ENCODE peak calls at places on chromosomes 2 and 18, in eight cellular contexts. E, G, X, L, D, C, M and V are unnamed samples.
A peak's percentile ranks its signal among the peaks of the same experiment; 100 is the strongest.

GRCh38 chr2:108855194-108855593 is 68.6 kb downstream of the CCDC138 start:
- DNase-seq in E (no peak), G (no peak), X (no peak), L (no peak), D (peak; percentile 24), C (peak; percentile 15), M (no peak), V (no peak)

GRCh38 chr2:63058742-63059433 is 8.3 kb downstream of the OTX1 start:
- DNase-seq in E (peak; percentile 50), G (peak; percentile 5), X (no peak), L (no peak), D (no peak), C (no peak), M (no peak), V (no peak)

GRCh38 chr18:42184685-42185477 is 229.8 kb downstream of the PIK3C3 start:
- DNase-seq in E (no peak), G (no peak), X (no peak), L (no peak), D (no peak), C (no peak), M (no peak), V (no peak)

GRCh38 chr2:237885931-237886701 is 26.7 kb downstream of the RAMP1 start:
- DNase-seq in E (peak; percentile 86), G (no peak), X (no peak), L (peak; percentile 51), D (no peak), C (no peak), M (peak; percentile 91), V (no peak)

GRCh38 chr2:131153529-131153928 is 48.4 kb downstream of the PLEKHB2 start:
- DNase-seq in E (no peak), G (no peak), X (no peak), L (no peak), D (no peak), C (no peak), M (no peak), V (no peak)

GRCh38 chr2:89763254-89763580 is 1071.7 kb downstream of the RPIA start:
- DNase-seq in E (peak; percentile 45), G (no peak), X (no peak), L (no peak), D (no peak), C (no peak), M (peak; percentile 96), V (no peak)

GRCh38 chr2:73985318-73986084 is 791 bp downstream of the TET3 start:
- DNase-seq in E (peak; percentile 75), G (peak; percentile 91), X (peak; percentile 28), L (peak; percentile 35), D (no peak), C (no peak), M (no peak), V (no peak)

GRCh38 chr18:51011709-51012108 is 18.3 kb upstream of the SMAD4 start:
- DNase-seq in E (no peak), G (no peak), X (no peak), L (no peak), D (peak; percentile 20), C (no peak), M (no peak), V (no peak)

GRCh38 chr2:237754849-237755248 is 43.7 kb upstream of the RBM44 start:
- DNase-seq in E (no peak), G (no peak), X (no peak), L (no peak), D (no peak), C (no peak), M (no peak), V (no peak)

GRCh38 chr2:75587954-75588587 is 27.3 kb upstream of the EVA1A start:
- DNase-seq in E (no peak), G (no peak), X (no peak), L (no peak), D (no peak), C (peak; percentile 63), M (no peak), V (no peak)

GRCh38 chr2:219713110-219713509 is 85.7 kb downstream of the SLC4A3 start:
- DNase-seq in E (no peak), G (peak; percentile 28), X (peak; percentile 52), L (no peak), D (peak; percentile 15), C (no peak), M (no peak), V (no peak)

GRCh38 chr2:233542507-233542906 is 24.1 kb downstream of the USP40 start:
- DNase-seq in E (peak; percentile 58), G (no peak), X (no peak), L (no peak), D (no peak), C (no peak), M (no peak), V (peak; percentile 57)

GRCh38 chr2:110677080-110677479 is 783 bp downstream of the BUB1 start:
- DNase-seq in E (no peak), G (no peak), X (no peak), L (no peak), D (peak; percentile 10), C (no peak), M (no peak), V (no peak)

GRCh38 chr2:164860694-164861042 is 19.0 kb upstream of the COBLL1 start:
- DNase-seq in E (no peak), G (no peak), X (no peak), L (no peak), D (no peak), C (no peak), M (no peak), V (no peak)

GRCh38 chr18:9750606-9751304 is 42.7 kb downstream of the RAB31 start:
- DNase-seq in E (no peak), G (no peak), X (no peak), L (no peak), D (no peak), C (no peak), M (no peak), V (no peak)

DNA sequence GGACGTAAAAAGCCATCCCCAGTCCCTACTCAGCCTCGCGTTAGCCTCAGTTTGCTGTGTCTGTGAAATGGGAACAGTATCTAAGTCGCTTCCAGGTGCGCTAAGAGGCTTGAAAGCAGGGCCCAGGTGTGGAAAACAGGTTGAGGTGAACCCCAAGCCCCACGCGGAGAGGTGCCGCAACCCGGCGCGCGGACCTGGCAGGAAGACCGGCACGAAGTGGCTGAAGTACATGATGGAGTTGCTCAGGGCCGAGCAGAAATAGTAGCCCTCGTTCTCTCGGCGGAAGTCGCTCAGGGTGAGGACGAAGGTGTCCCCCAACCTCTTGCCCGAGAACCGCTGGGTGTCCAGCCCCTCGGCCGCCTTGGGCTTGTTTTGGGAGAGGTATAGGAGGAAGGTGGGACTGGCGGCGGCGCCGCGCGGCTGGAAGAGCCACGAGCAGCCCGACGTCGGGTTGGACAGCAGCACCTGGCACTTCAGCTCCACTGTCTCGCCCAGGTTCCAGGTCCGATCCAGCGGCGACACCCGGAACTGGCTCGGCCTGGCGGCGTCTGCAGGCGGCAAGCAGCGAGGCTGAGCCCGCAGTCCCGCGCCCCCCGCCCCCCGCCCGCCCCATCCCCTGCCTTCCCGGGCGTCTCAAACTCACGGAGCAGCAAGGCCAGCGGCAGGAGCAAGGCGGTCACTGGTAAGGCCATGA is 432 bp downstream of the CD8A start:
- DNase-seq in E (no peak), G (peak; percentile 49), X (no peak), L (no peak), D (no peak), C (no peak), M (no peak), V (no peak)
- TF ChIP-seq CTCF in E (no peak), G (no peak), X (no peak), L (no peak), D (no peak), C (no peak), M (no peak), V (no peak)

DNA sequence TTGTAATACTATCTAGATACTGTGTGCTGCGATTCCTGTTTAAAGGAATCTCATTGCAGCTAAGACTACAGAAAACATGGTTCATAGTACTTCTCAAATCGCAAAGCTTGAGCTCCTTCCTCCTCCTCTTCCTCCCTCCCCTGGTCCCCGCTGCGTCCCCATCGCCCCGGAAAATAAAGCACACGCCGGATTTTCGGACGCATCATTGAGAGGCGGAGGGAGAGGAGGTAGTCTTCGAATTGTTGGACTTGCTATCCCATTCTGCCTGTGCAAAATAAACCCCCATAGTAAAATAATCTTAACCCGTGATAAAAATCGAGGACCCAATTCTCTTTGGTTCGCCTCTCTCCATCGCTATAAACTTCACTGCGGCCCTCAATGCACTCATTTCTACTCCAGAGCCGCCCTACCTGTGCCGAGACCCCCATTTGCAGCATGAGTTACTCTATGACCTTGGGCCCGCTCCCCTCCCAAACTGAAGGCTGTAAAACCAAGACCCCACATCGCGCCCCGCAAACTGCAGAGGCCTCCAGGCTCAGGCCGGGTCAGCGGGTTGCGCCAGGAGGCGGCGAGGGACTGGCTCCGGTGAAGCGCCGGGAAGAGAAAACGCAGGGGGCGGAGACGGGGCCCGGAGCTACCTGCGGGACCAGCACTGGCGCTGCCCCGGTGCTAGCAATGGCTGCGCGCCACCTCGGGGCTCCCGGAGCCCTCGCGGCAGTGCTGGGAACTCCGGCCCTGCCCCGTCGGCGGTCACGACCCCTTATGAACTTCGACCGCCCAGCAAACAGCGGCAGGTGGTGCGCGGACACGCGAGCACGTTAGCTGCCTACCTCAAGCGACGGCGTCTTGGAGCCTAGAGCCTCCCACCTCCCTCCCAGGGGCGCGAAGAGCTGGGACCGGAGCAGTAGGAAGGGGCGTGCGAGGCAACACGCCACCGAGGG is 649 bp downstream of the ESCO1 start:
- DNase-seq in E (peak; percentile 83), G (peak; percentile 17), X (peak; percentile 77), L (no peak), D (peak; percentile 30), C (no peak), M (no peak), V (no peak)
- TF ChIP-seq CTCF in E (no peak), G (no peak), X (peak; percentile 11), L (no peak), D (no peak), C (peak; percentile 16), M (no peak), V (no peak)

GRCh38 chr2:174343343-174343637 is 8.5 kb downstream of the SP9 start:
- DNase-seq in E (no peak), G (no peak), X (no peak), L (no peak), D (no peak), C (no peak), M (no peak), V (no peak)

GRCh38 chr2:174342600-174343342 is 8.0 kb downstream of the SP9 start:
- DNase-seq in E (no peak), G (peak; percentile 54), X (no peak), L (no peak), D (peak; percentile 23), C (no peak), M (no peak), V (no peak)

GRCh38 chr2:174343638-174344455 is 9.1 kb downstream of the SP9 start:
- DNase-seq in E (no peak), G (no peak), X (no peak), L (no peak), D (no peak), C (no peak), M (no peak), V (no peak)

GRCh38 chr2:174341995-174342571 is 7.3 kb downstream of the SP9 start:
- DNase-seq in E (no peak), G (no peak), X (no peak), L (no peak), D (no peak), C (no peak), M (peak; percentile 73), V (no peak)

GRCh38 chr2:174344716-174345472 is 10.1 kb downstream of the SP9 start:
- DNase-seq in E (no peak), G (no peak), X (no peak), L (no peak), D (peak; percentile 57), C (peak; percentile 23), M (no peak), V (no peak)
- TF ChIP-seq CTCF in E (peak; percentile 25), G (peak; percentile 54), X (peak; percentile 52), L (peak; percentile 23), D (peak; percentile 17), C (no peak), M (peak; percentile 79), V (peak; percentile 32)

GRCh38 chr2:96271995-96272394 is 6.0 kb downstream of the CIAO1 start:
- DNase-seq in E (no peak), G (no peak), X (no peak), L (no peak), D (no peak), C (no peak), M (no peak), V (no peak)
- TF ChIP-seq CTCF in E (peak; percentile 9), G (no peak), X (no peak), L (no peak), D (no peak), C (no peak), M (peak; percentile 32), V (no peak)